ENCODE peak calls at places on chromosomes 2 and 18, in ten cellular contexts. G, A, D, Z, E, I, L, P, W and S are unnamed samples.

GRCh38 chr2:217392930-217393584 is 533.2 kb upstream of the TNP1 start:
- DNase-seq in L (no peak), A (no peak), P (no peak), E (no peak), D (no peak), I (no peak), W (no peak), G (no peak), Z (no peak), S (no peak)

GRCh38 chr2:66447676-66448075 is 12.8 kb downstream of the MEIS1 start:
- DNase-seq in P (no peak), Z (no peak), G (no peak), E (no peak), D (no peak), W (no peak), A (no peak), L (no peak), I (no peak), S (no peak)

GRCh38 chr2:70947556-70948184 is 12.0 kb downstream of the ATP6V1B1 start:
- DNase-seq in E (peak), I (peak), G (no peak), W (peak), P (no peak), L (peak), A (no peak), D (peak), Z (no peak), S (no peak)

GRCh38 chr18:72867721-72868665 is at the start of gene NETO1:
- DNase-seq in P (peak), Z (peak), L (no peak), E (no peak), I (peak), G (no peak), D (no peak), A (no peak), W (no peak), S (no peak)

GRCh38 chr2:86044614-86045013 is 61.1 kb downstream of the POLR1A start:
- DNase-seq in E (no peak), I (no peak), Z (no peak), P (no peak), D (no peak), G (no peak), W (peak), A (no peak), L (no peak), S (peak)

GRCh38 chr2:152562208-152562884 is 154.9 kb downstream of the PRPF40A start:
- DNase-seq in G (no peak), A (no peak), L (no peak), E (no peak), W (no peak), D (no peak), Z (no peak), I (no peak), P (no peak), S (no peak)

GRCh38 chr2:39660612-39661196 is 5.0 kb upstream of the TMEM178A start:
- DNase-seq in P (no peak), L (no peak), D (no peak), E (no peak), Z (no peak), G (no peak), A (no peak), W (no peak), I (no peak), S (no peak)

GRCh38 chr18:10579079-10579867 is 53.4 kb downstream of the NAPG start:
- DNase-seq in G (no peak), E (no peak), Z (no peak), P (no peak), W (no peak), L (no peak), I (no peak), D (no peak), A (no peak), S (no peak)

GRCh38 chr18:63962137-63962536 is 7.7 kb upstream of the SERPINB8 start:
- DNase-seq in I (no peak), W (no peak), P (no peak), E (no peak), L (no peak), G (no peak), D (no peak), A (no peak), Z (no peak), S (no peak)

GRCh38 chr2:37378411-37378810 is 34.0 kb downstream of the QPCT start:
- DNase-seq in D (peak), E (no peak), Z (no peak), A (no peak), G (no peak), P (no peak), L (no peak), I (no peak), W (no peak), S (no peak)

GRCh38 chr2:55158111-55158814 is 73.8 kb downstream of the CLHC1 start:
- DNase-seq in A (no peak), E (peak), L (no peak), Z (no peak), W (no peak), P (no peak), D (no peak), G (no peak), I (no peak), S (no peak)

GRCh38 chr18:76620326-76620813 is 125.3 kb upstream of the ZNF516 start:
- DNase-seq in A (peak), L (peak), G (peak), I (no peak), E (peak), Z (peak), W (peak), P (peak), D (peak), S (peak)

GRCh38 chr2:132830321-132830720 is 160.3 kb upstream of the LYPD1 start:
- DNase-seq in Z (peak), D (no peak), L (no peak), G (no peak), P (no peak), A (no peak), E (no peak), W (no peak), I (no peak), S (no peak)

DNA sequence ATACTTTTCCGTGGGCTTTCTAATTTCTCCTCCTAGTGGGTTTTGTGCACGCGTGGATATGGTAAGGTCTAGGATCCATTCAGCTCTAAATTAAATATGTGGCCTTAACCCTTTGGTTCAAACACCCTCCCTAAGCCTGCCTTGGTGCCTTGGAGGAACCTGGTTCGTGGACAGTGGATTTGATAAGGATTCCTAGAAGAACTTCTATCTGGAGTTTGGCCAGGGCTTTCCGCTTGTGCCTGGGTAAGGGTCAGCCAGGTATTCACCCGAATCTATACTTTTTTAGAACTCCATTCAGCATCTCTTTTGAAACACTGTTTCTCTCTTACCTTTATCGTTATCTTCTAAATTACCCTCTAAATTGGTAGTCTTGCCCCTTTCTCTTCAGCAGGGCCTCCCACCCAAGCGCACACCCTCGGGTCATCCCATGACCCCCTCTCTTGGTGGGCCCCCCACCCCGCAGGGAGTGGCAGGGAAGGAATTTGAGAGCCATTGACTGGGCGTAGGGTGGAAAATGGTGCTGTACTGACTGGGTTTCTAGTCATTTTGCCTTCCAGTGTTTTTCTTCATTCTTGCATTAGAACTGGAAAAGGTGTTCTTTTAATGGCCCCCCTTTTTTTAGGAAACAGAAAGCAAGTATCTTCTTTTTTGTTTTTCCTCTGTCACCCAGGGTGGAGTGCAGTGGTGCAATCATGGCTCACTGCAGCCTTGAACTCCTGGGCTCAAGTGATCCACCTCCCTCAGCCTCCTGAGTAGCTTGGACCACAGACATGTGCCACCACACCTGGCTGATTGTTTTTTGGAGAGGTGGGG is 1.8 kb downstream of the SOCS6 start:
- DNase-seq in A (no peak), P (no peak), E (peak), Z (no peak), D (no peak), I (no peak), L (no peak), G (no peak), W (no peak), S (no peak)
- H3K4me3 ChIP-seq in A (peak), P (no peak), E (peak), Z (peak), D (peak), I (peak), L (peak), G (peak), W (no peak), S (peak)

GRCh38 chr2:240584486-240585031 is 2.0 kb upstream of the CAPN10 start:
- DNase-seq in W (no peak), P (peak), D (no peak), G (peak), E (peak), I (no peak), L (no peak), Z (peak), A (no peak), S (no peak)

GRCh38 chr2:240581811-240582210 is 4.7 kb upstream of the CAPN10 start:
- DNase-seq in P (no peak), I (no peak), W (no peak), D (no peak), Z (no peak), G (no peak), L (no peak), A (no peak), E (no peak), S (no peak)

GRCh38 chr2:240585101-240585500 is 1.4 kb upstream of the CAPN10 start:
- DNase-seq in Z (no peak), D (no peak), E (no peak), W (peak), G (peak), I (no peak), L (no peak), A (no peak), P (peak), S (no peak)

GRCh38 chr2:240583774-240584173 is 2.8 kb upstream of the CAPN10 start:
- DNase-seq in P (peak), I (no peak), L (no peak), E (peak), A (no peak), D (no peak), W (no peak), Z (no peak), G (no peak), S (no peak)

DNA sequence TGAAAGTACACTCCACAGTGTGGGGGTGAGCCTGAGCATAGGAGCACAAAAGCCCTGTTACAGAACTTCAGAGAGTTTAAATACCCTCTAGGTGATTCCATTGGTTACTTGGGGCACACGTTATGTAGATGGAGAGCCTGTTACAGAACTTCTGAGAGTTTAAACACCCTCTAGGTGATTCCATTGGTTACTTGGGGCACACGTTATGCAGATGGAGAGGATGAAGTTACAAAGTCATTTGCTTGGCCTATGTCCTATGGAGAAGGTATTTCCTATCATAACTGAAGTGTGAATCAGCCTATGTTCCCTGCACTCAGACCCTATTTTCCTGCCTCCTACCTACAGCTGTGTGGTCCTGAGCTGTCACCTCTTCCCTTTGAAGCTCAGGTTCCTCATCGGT is 3.8 kb upstream of the CAPN10 start:
- DNase-seq in L (no peak), P (no peak), A (no peak), I (no peak), W (no peak), G (no peak), D (no peak), Z (no peak), E (no peak), S (no peak)
- TF ChIP-seq POLR2AphosphoS5 in L (no peak), P (no peak), A (no peak), I (no peak), W (no peak), G (no peak), D (no peak), Z (no peak), E (no peak), S (no peak)

GRCh38 chr2:233673896-233674295 is 2.2 kb downstream of the UGT1A9 start:
- DNase-seq in E (no peak), G (no peak), Z (no peak), D (no peak), L (no peak), A (no peak), W (no peak), I (no peak), P (no peak), S (no peak)
- H3K4me3 ChIP-seq in E (no peak), G (no peak), Z (no peak), D (no peak), L (no peak), A (no peak), W (no peak), I (no peak), P (no peak), S (no peak)

GRCh38 chr18:27862056-27862682 is 314.8 kb downstream of the CDH2 start:
- DNase-seq in W (no peak), Z (no peak), A (no peak), G (no peak), E (no peak), P (no peak), L (no peak), I (peak), D (no peak), S (no peak)
- TF ChIP-seq POLR2AphosphoS5 in W (no peak), Z (no peak), A (no peak), G (no peak), E (no peak), P (no peak), L (no peak), I (no peak), D (no peak), S (no peak)

DNA sequence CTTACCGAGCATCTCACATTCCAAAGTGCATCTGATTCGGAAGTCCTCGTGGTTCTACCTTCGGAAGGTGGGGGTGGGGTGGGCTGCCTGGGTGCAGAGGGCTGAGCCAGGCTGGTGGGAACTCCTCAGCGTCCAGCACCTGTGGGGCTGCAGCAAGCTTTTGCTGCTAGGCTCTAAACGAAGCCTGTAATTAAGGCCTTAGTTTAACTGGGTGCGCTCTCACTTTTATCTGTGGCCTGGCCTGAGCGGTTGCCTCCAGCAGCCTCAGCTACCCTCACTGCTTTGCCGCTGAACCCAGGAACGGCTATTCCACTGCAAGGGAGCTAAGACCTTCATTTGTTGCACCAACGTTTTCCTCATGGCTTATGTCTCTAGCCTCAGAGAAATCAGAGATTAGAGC is 48.4 kb downstream of the TMEM17 start:
- DNase-seq in P (no peak), E (no peak), I (no peak), W (no peak), D (no peak), A (no peak), Z (no peak), L (no peak), G (no peak), S (no peak)
- H3K4me3 ChIP-seq in P (peak), E (peak), I (peak), W (peak), D (peak), A (peak), Z (peak), L (peak), G (peak), S (peak)

GRCh38 chr2:130391058-130391871 is 35.4 kb downstream of the PTPN18 start:
- DNase-seq in D (peak), W (peak), E (peak), A (peak), P (peak), L (peak), I (peak), Z (peak), G (peak), S (no peak)
- TF ChIP-seq POLR2AphosphoS5 in D (peak), W (peak), E (no peak), A (peak), P (peak), L (no peak), I (peak), Z (peak), G (peak), S (no peak)

DNA sequence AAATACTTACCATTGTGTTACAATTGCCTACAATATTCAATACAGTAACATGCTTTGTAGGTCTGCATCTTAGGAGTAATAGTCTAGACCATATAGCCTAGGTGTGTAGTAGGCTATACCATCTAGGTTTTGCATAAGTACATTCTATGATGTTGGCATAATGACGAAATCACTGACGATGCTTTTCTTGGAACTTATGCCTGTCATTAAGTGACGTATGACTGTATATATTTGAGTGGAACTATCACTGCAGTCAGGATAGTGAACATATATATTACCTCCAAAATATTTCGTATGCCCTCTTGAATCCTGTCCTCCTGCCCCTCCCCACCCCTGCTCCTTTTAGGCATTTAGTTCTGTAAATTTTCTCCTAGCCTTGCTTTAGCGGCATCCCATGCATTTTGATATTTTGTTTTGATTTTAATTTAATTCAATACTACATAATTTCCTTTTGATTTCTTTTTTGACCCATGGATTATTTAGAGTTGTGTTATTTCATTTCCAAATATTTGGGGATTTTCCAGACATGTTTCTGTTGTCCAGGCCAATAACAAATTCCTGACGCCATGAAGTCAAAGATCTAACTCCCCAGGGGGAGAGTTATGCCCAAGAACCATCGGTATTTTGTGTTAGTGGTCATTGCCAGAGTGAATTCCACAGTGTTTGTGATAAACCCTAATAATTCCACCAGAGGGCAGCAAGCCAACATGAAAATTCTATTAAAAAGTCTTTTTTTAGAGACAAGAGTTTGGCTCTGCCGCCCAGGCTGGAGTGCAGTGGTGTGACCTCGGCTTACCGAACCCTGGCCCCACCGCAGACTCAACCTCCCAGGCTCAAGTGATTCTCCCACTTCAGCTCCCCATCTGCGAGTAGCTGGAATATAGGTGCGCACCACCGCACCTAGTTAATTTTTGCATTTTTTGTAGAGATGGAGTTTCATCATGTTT is 24.2 kb upstream of the CASP8 start:
- DNase-seq in W (peak), G (peak), E (peak), D (no peak), A (peak), Z (peak), L (peak), I (peak), P (peak), S (peak)
- H3K4me3 ChIP-seq in W (no peak), G (peak), E (peak), D (no peak), A (no peak), Z (no peak), L (no peak), I (no peak), P (no peak), S (peak)

GRCh38 chr2:134118279-134119116 is 135.4 kb upstream of the MGAT5 start:
- DNase-seq in D (peak), L (peak), P (peak), E (peak), A (peak), Z (peak), I (peak), W (peak), G (peak), S (peak)
- TF ChIP-seq POLR2AphosphoS5 in D (peak), L (no peak), P (no peak), E (peak), A (peak), Z (no peak), I (no peak), W (no peak), G (no peak), S (no peak)

GRCh38 chr2:231530099-231531085 is at the start of gene NMUR1:
- DNase-seq in A (peak), W (peak), E (peak), Z (peak), I (peak), G (peak), L (no peak), D (peak), P (peak), S (no peak)
- H3K4me3 ChIP-seq in A (peak), W (peak), E (peak), Z (peak), I (peak), G (peak), L (peak), D (no peak), P (peak), S (peak)

GRCh38 chr2:237557633-237558015 is 8.8 kb upstream of the PRLH start:
- DNase-seq in L (no peak), W (no peak), D (no peak), A (no peak), G (no peak), Z (no peak), I (no peak), P (peak), E (no peak), S (no peak)

GRCh38 chr2:237556773-237557632 is 9.4 kb upstream of the PRLH start:
- DNase-seq in P (no peak), W (no peak), E (no peak), L (no peak), Z (no peak), A (no peak), G (no peak), I (no peak), D (no peak), S (no peak)

GRCh38 chr2:237561221-237561620 is 5.2 kb upstream of the PRLH start:
- DNase-seq in L (no peak), G (no peak), P (peak), D (no peak), W (no peak), A (no peak), I (no peak), E (no peak), Z (no peak), S (no peak)

GRCh38 chr2:237555560-237555959 is 10.8 kb upstream of the PRLH start:
- DNase-seq in D (no peak), L (no peak), A (no peak), Z (no peak), P (no peak), I (no peak), W (no peak), E (no peak), G (no peak), S (no peak)

DNA sequence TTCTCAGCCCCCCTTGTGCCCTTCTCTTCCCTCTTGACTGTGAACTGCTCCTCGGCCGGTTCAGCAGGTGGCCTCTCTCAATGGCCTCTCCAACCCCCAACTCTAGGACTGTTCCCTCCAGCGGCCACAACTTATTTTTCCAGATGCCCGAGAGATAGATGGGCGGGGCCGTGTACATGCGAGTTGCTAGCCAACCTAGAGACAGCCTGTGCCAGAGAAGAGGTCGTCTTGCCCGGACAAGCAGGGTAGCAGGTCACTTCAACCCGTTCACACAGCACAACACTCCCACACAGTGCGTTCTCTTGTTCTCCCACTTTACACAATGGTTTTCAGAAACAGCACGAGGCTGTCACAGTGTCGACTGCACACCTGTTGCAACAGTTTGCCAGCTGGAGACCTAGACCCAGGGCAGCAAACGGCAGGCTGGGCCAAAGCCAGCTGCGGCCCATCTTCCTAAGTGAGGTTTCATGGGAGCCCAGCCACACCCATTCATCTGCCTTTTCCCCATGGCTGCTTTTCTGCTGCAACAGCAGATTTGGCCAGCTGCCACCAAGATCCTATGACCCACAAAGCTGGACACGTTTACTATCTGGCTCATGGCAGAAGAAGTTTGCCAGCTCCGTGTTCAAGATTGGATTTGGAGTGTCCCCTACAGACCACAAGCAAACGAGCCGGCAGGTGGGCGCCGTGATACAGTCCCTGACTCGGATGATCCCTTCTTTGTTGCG is 7.3 kb upstream of the PRLH start:
- DNase-seq in D (no peak), W (peak), E (no peak), P (peak), L (peak), I (no peak), Z (no peak), A (peak), G (peak), S (peak)
- TF ChIP-seq POLR2AphosphoS5 in D (no peak), W (peak), E (no peak), P (no peak), L (peak), I (no peak), Z (no peak), A (peak), G (no peak), S (no peak)